ENCODE peak calls at places on chromosomes 3 and 15, in eight cellular contexts. G is HCEC 1CT; O is myocyte; N is CD4-positive, alpha-beta T cell; F is adrenal gland; W is frontal cortex; K is cardiac muscle cell; I is M059J. Q is an unnamed sample.

GRCh38 chr3:23275061-23275460 is 71.9 kb downstream of the UBE2E2 start:
- DNase-seq in N (no peak), W (no peak), F (no peak), O (no peak), G (no peak), I (no peak), K (no peak), Q (no peak)

GRCh38 chr3:192183109-192183508 is 544.2 kb downstream of the FGF12 start:
- DNase-seq in O (no peak), G (no peak), W (no peak), K (no peak), I (no peak), F (no peak), N (no peak), Q (no peak)

GRCh38 chr15:60340207-60340921 is 57.4 kb downstream of the ANXA2 start:
- DNase-seq in K (no peak), O (no peak), W (no peak), N (no peak), G (no peak), F (no peak), I (no peak), Q (no peak)

GRCh38 chr15:91652610-91653207 is 200.8 kb upstream of the SLCO3A1 start:
- DNase-seq in F (no peak), W (no peak), N (no peak), I (no peak), K (no peak), G (no peak), O (no peak), Q (no peak)

GRCh38 chr3:196996454-196997265 is 28.0 kb upstream of the PIGZ start:
- DNase-seq in W (no peak), K (no peak), I (no peak), O (peak), N (no peak), G (no peak), F (no peak), Q (no peak)

GRCh38 chr15:27873039-27873438 is 226.1 kb downstream of the OCA2 start:
- DNase-seq in N (no peak), K (no peak), F (no peak), O (no peak), G (no peak), I (no peak), W (no peak), Q (no peak)

GRCh38 chr15:76349301-76350070 is 12.9 kb downstream of the ISL2 start:
- DNase-seq in W (no peak), N (no peak), O (no peak), I (peak), F (no peak), K (no peak), G (peak), Q (no peak)

GRCh38 chr3:126484662-126485061 is 9.0 kb upstream of the ZXDC start:
- DNase-seq in K (no peak), W (no peak), I (no peak), O (no peak), N (no peak), G (no peak), F (no peak), Q (no peak)

GRCh38 chr15:67025719-67026118 is 39.7 kb upstream of the SMAD3 start:
- DNase-seq in N (no peak), F (peak), G (peak), I (peak), W (no peak), K (no peak), O (peak), Q (no peak)

GRCh38 chr15:36110659-36110993 is 468.8 kb upstream of the CDIN1 start:
- DNase-seq in W (no peak), K (no peak), F (no peak), N (no peak), G (no peak), I (no peak), O (no peak), Q (no peak)

Q was measured in GM12891.